ENCODE peak calls at places on chromosomes 4 and X, in eight cellular contexts. K, E, J, N, S, C, O and Q are unnamed samples.

GRCh38 chr4:64584981-64585557 is 175.8 kb upstream of the TECRL start:
- DNase-seq in K (peak; percentile 57), E (no peak), J (no peak), N (peak; percentile 2), S (peak; percentile 68), C (no peak), O (peak; percentile 6), Q (no peak)

GRCh38 chr4:4914059-4914820 is 54.8 kb downstream of the MSX1 start:
- DNase-seq in K (peak; percentile 85), E (no peak), J (no peak), N (no peak), S (no peak), C (no peak), O (peak; percentile 67), Q (no peak)

GRCh38 chrX:78024349-78025108 is 55.1 kb upstream of the PGAM4 start:
- DNase-seq in K (peak; percentile 10), E (peak; percentile 37), J (no peak), N (peak; percentile 48), S (peak; percentile 14), C (no peak), O (peak; percentile 2), Q (no peak)

GRCh38 chrX:132045456-132045855 is 22.4 kb downstream of the STK26 start:
- DNase-seq in K (no peak), E (no peak), J (no peak), N (no peak), S (peak; percentile 3), C (no peak), O (no peak), Q (no peak)

GRCh38 chr4:182937268-182938208 is 20.4 kb upstream of the DCTD start:
- DNase-seq in K (peak; percentile 30), E (no peak), J (no peak), N (no peak), S (no peak), C (no peak), O (no peak), Q (no peak)

GRCh38 chr4:5711479-5712184 is 631 bp downstream of the EVC start:
- DNase-seq in K (peak; percentile 87), E (peak; percentile 57), J (peak; percentile 81), N (no peak), S (peak; percentile 52), C (peak; percentile 54), O (peak; percentile 45), Q (no peak)

GRCh38 chr4:170538821-170539473 is 449.2 kb upstream of the AADAT start:
- DNase-seq in K (no peak), E (no peak), J (no peak), N (no peak), S (no peak), C (no peak), O (no peak), Q (no peak)

GRCh38 chr4:122003335-122003734 is 51.5 kb upstream of the TRPC3 start:
- DNase-seq in K (peak; percentile 12), E (peak; percentile 82), J (no peak), N (peak; percentile 39), S (peak; percentile 17), C (peak; percentile 31), O (peak; percentile 43), Q (no peak)

GRCh38 chrX:76850851-76851250 is 423.3 kb downstream of the MAGEE1 start:
- DNase-seq in K (peak; percentile 0), E (peak; percentile 31), J (no peak), N (no peak), S (no peak), C (no peak), O (no peak), Q (no peak)

GRCh38 chr4:140233811-140234696 is 80.1 kb upstream of the MAML3 start:
- DNase-seq in K (peak; percentile 70), E (no peak), J (no peak), N (no peak), S (peak; percentile 54), C (no peak), O (peak; percentile 49), Q (no peak)

GRCh38 chr4:176187610-176188009 is 7.8 kb downstream of the SPATA4 start:
- DNase-seq in K (peak; percentile 74), E (no peak), J (no peak), N (no peak), S (no peak), C (no peak), O (peak; percentile 11), Q (no peak)

GRCh38 chr4:128853741-128854140 is 44.2 kb downstream of the JADE1 start:
- DNase-seq in K (peak; percentile 13), E (no peak), J (no peak), N (no peak), S (no peak), C (no peak), O (peak; percentile 15), Q (no peak)

GRCh38 chrX:133544105-133544504 is 128.8 kb upstream of the GPC4 start:
- DNase-seq in K (peak; percentile 84), E (no peak), J (no peak), N (peak; percentile 9), S (peak; percentile 31), C (no peak), O (peak; percentile 60), Q (no peak)

GRCh38 chrX:71636438-71637252 is 18.3 kb upstream of the CXCR3 start:
- DNase-seq in K (no peak), E (no peak), J (no peak), N (no peak), S (no peak), C (no peak), O (no peak), Q (no peak)

GRCh38 chrX:48025561-48025960 is 18.8 kb downstream of the SPACA5 start:
- DNase-seq in K (peak; percentile 62), E (peak; percentile 48), J (no peak), N (peak; percentile 22), S (peak; percentile 79), C (no peak), O (peak; percentile 31), Q (no peak)

GRCh38 chr4:46508216-46508615 is 118.3 kb upstream of the GABRA2 start:
- DNase-seq in K (no peak), E (no peak), J (no peak), N (no peak), S (no peak), C (no peak), O (no peak), Q (no peak)

GRCh38 chr4:150150545-150151156 is 72.4 kb downstream of the DCLK2 start:
- DNase-seq in K (no peak), E (no peak), J (no peak), N (no peak), S (no peak), C (no peak), O (no peak), Q (no peak)

GRCh38 chr4:187357045-187357643 is 633.5 kb upstream of the FAT1 start:
- DNase-seq in K (no peak), E (no peak), J (no peak), N (no peak), S (no peak), C (no peak), O (no peak), Q (no peak)

GRCh38 chr4:179941911-179942310 is 2301.3 kb upstream of the TENM3 start:
- DNase-seq in K (no peak), E (no peak), J (no peak), N (no peak), S (no peak), C (no peak), O (no peak), Q (no peak)

GRCh38 chr4:168218663-168219062 is 99.9 kb downstream of the DDX60 start:
- DNase-seq in K (peak; percentile 74), E (no peak), J (no peak), N (no peak), S (peak; percentile 43), C (no peak), O (peak; percentile 43), Q (no peak)

GRCh38 chr4:144754562-144755410 is 108.8 kb downstream of the HHIP start:
- DNase-seq in K (peak; percentile 57), E (peak; percentile 34), J (no peak), N (no peak), S (peak; percentile 75), C (no peak), O (no peak), Q (no peak)

GRCh38 chrX:110944323-110944761 is 148.7 kb upstream of the CHRDL1 start:
- DNase-seq in K (no peak), E (peak; percentile 62), J (no peak), N (no peak), S (no peak), C (peak; percentile 50), O (no peak), Q (no peak)

GRCh38 chrX:96314974-96315373 is 369.7 kb upstream of the DIAPH2 start:
- DNase-seq in K (peak; percentile 61), E (no peak), J (no peak), N (no peak), S (peak; percentile 0), C (no peak), O (peak; percentile 2), Q (no peak)